ENCODE peak calls at places on chromosomes 11 and 22, in eight cellular contexts. U is spleen, Z is esophagus squamous epithelium, E is colonic mucosa, W is left ventricle myocardium inferior, J is foreskin fibroblast, V is PC-3, S is brain microvascular endothelial cell. X is an unnamed sample.
A peak's percentile ranks its signal among the peaks of the same experiment; 100 is the strongest.

GRCh38 chr11:95147364-95147905 is 57.8 kb downstream of the ENDOD1 start:
- DNase-seq in U (no peak), W (no peak), V (peak; percentile 94), Z (no peak), S (peak; percentile 94), J (peak; percentile 88), E (no peak), X (no peak)

GRCh38 chr11:117843666-117844484 is 19.3 kb upstream of the FXYD2 start:
- DNase-seq in W (peak; percentile 85), E (peak; percentile 86), V (peak; percentile 82), J (peak; percentile 58), U (peak; percentile 94), S (peak; percentile 56), Z (no peak), X (peak; percentile 84)

GRCh38 chr11:100890779-100891178 is 203.7 kb downstream of the ARHGAP42 start:
- DNase-seq in S (peak; percentile 77), U (no peak), V (peak; percentile 28), W (no peak), J (peak; percentile 90), Z (no peak), E (no peak), X (no peak)

GRCh38 chr11:78802058-78802633 is 227.5 kb upstream of the NARS2 start:
- DNase-seq in W (no peak), Z (no peak), E (no peak), S (no peak), U (no peak), V (peak; percentile 32), J (no peak), X (no peak)

GRCh38 chr11:13249177-13249576 is 28.4 kb upstream of the BMAL1 start:
- DNase-seq in S (no peak), U (no peak), W (no peak), V (no peak), Z (no peak), J (no peak), E (no peak), X (no peak)

GRCh38 chr11:24437123-24437522 is 59.7 kb upstream of the LUZP2 start:
- DNase-seq in J (no peak), W (no peak), S (no peak), V (peak; percentile 9), Z (no peak), U (no peak), E (no peak), X (no peak)

GRCh38 chr11:83069441-83070043 is 2.2 kb downstream of the RAB30 start:
- DNase-seq in J (no peak), W (no peak), E (no peak), S (no peak), Z (no peak), V (no peak), U (no peak), X (no peak)

GRCh38 chr22:41799486-41800347 is 762 bp upstream of the CCDC134 start:
- DNase-seq in W (peak; percentile 34), E (peak; percentile 39), S (peak; percentile 7), U (peak; percentile 84), J (peak; percentile 15), Z (no peak), V (no peak), X (peak; percentile 59)

GRCh38 chr11:130649749-130650275 is 201.4 kb downstream of the ADAMTS15 start:
- DNase-seq in S (no peak), J (no peak), U (no peak), V (no peak), Z (no peak), E (no peak), W (no peak), X (no peak)

GRCh38 chr11:124670732-124671131 is 2.8 kb downstream of the SIAE start:
- DNase-seq in E (no peak), W (no peak), V (peak; percentile 28), J (no peak), Z (no peak), S (no peak), U (no peak), X (no peak)

GRCh38 chr11:69669486-69669885 is 5.7 kb downstream of the LTO1 start:
- DNase-seq in Z (no peak), U (peak; percentile 62), E (no peak), J (no peak), V (no peak), S (no peak), W (no peak), X (no peak)

GRCh38 chr11:1151366-1152315 is 6.1 kb upstream of the MUC5AC start:
- DNase-seq in W (no peak), S (no peak), U (peak; percentile 64), J (no peak), E (peak; percentile 17), V (peak; percentile 17), Z (no peak), X (no peak)

GRCh38 chr11:69173925-69174591 is 18.3 kb downstream of the SMIM38 start:
- DNase-seq in J (no peak), Z (no peak), U (peak; percentile 37), E (no peak), V (no peak), S (peak; percentile 13), W (no peak), X (no peak)

GRCh38 chr11:71207563-71207962 is 44.8 kb downstream of the SHANK2 start:
- DNase-seq in W (no peak), E (no peak), V (no peak), J (no peak), S (no peak), U (peak; percentile 40), Z (no peak), X (peak; percentile 24)

GRCh38 chr11:132898021-132898420 is 634.3 kb downstream of the OPCML start:
- DNase-seq in E (no peak), Z (no peak), J (peak; percentile 1), S (peak; percentile 76), W (no peak), V (no peak), U (no peak), X (no peak)

GRCh38 chr22:31481129-31481528 is 8.5 kb downstream of the EIF4ENIF1 start:
- DNase-seq in U (no peak), S (no peak), Z (no peak), V (no peak), E (no peak), W (no peak), J (no peak), X (no peak)

GRCh38 chr22:31474743-31475142 is 14.9 kb downstream of the EIF4ENIF1 start:
- DNase-seq in U (no peak), J (peak; percentile 87), S (peak; percentile 68), V (no peak), E (no peak), W (no peak), Z (no peak), X (no peak)

GRCh38 chr22:31477329-31477728 is 12.3 kb downstream of the EIF4ENIF1 start:
- DNase-seq in Z (no peak), J (no peak), E (no peak), W (no peak), U (no peak), V (no peak), S (no peak), X (no peak)

DNA sequence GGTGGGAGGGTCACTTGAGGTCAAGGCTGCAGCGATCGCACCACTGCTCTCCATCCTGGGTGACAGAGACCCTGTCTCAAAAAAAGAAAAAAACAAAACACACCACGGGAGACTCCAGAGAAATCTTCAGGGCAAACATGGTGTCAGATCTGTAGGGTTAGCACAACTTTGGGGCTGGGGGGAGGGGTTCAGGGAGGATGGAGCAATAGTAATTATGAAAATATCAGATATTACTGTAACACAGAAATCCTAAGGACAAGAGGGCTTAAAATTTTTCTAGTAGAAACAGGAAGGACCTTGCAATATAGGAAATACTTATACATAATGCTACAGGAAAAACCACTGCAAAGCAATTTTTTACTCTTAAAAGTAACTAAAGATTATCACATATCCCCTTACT is 13.9 kb downstream of the EIF4ENIF1 start:
- DNase-seq in J (no peak), S (no peak), W (no peak), E (no peak), U (no peak), Z (no peak), V (no peak), X (no peak)
- H3K4me3 ChIP-seq in J (no peak overlapping the region), S (no peak overlapping the region), W (no peak overlapping the region), E (no peak overlapping the region), U (no peak overlapping the region), Z (no peak overlapping the region), V (no peak overlapping the region), X (no peak overlapping the region)

GRCh38 chr22:28016781-28017557 is 97.9 kb upstream of the PITPNB start:
- DNase-seq in E (no peak), U (peak; percentile 64), Z (no peak), J (no peak), S (no peak), W (peak; percentile 14), V (no peak), X (peak; percentile 38)
- TF ChIP-seq CTCF in E (no peak), U (no peak), Z (no peak), J (no peak), S (no peak), W (no peak), V (no peak), X (no peak)

GRCh38 chr11:88167853-88168252 is 7.4 kb downstream of the RAB38 start:
- DNase-seq in V (no peak), E (no peak), W (no peak), S (no peak), Z (no peak), U (no peak), J (no peak), X (no peak)
- H3K4me3 ChIP-seq in V (no peak overlapping the region), E (no peak overlapping the region), W (no peak overlapping the region), S (no peak overlapping the region), Z (no peak overlapping the region), U (no peak overlapping the region), J (no peak overlapping the region), X (no peak overlapping the region)

DNA sequence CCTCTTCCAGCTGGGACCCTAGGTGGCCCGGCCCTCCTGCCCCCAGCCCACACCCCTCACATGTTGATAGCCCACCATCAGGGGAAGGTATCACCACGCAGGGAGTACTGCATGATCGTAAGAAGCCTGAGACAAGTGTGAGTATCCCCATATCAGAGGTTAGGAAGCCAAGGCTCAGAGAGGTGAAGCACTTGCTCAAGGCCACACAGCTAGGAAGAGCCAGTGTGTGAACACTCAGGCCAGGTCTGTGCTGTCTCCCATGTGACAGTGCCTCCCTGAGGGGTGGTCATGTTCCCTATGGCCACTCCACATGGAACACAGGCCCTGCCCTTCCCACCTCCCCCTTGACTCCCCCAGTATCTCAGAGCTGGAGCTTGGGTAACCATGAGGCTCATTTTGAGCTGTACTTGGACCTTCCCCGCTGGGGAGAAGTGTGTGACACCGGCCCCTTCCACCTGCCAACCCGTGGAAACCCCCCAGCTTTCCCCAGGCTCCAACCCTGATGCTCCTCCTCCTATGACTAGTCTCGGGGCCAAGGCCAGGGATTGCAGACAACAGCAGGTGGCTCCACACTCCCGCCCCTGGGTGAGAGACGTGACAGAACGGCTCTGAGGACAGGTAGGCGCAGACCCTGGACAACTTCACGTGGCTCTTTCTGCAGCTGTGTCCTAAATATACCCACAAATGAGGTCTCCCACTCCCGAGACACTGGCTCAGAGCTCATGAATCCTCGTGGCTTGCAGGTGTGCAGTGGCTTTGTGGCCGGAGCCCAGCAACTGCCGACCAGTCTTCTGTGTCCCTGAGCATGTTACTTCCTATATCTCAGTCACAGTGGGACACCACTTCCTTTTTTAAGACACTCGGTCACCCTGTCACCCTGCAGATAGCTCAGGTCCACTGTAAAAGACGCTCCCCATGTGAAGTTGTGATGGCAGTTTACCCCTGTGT is 55.3 kb downstream of the NECTIN1 start:
- DNase-seq in J (no peak), U (peak; percentile 84), Z (no peak), W (no peak), S (no peak), V (no peak), E (peak; percentile 25), X (no peak)
- TF ChIP-seq CTCF in J (no peak), U (no peak), Z (peak; percentile 19), W (no peak), S (no peak), V (no peak), E (no peak), X (no peak)

GRCh38 chr11:7299393-7299792 is 47.7 kb downstream of the SYT9 start:
- DNase-seq in S (no peak), V (no peak), E (no peak), W (no peak), U (no peak), J (no peak), Z (no peak), X (no peak)
- H3K4me3 ChIP-seq in S (no peak overlapping the region), V (no peak overlapping the region), E (no peak overlapping the region), W (no peak overlapping the region), U (no peak overlapping the region), J (no peak overlapping the region), Z (no peak overlapping the region), X (no peak overlapping the region)